ENCODE peak calls at places on chromosomes 16 and 17, in five cellular contexts. W is psoas muscle, U is fibroblast of mammary gland, J is lower lobe of right lung, S is GM12865. X is an unnamed sample.
A peak's percentile ranks its signal among the peaks of the same experiment; 100 is the strongest.

GRCh38 chr17:10640475-10640874 is 16.6 kb downstream of the MYH3 start:
- DNase-seq in W (no peak), J (no peak), U (peak; percentile 91), S (no peak), X (no peak)

GRCh38 chr17:78526231-78527025 is 50.8 kb downstream of the DNAH17 start:
- DNase-seq in J (no peak), W (no peak), S (no peak), U (no peak), X (no peak)

GRCh38 chr16:81460075-81460474 is 15.5 kb downstream of the CMIP start:
- DNase-seq in S (no peak), J (no peak), U (no peak), W (no peak), X (no peak)

GRCh38 chr17:53032861-53033271 is 789.9 kb upstream of the KIF2B start:
- DNase-seq in J (no peak), W (no peak), S (peak; percentile 0), U (peak; percentile 3), X (no peak)

GRCh38 chr17:28247671-28248556 is 71.1 kb upstream of the TMEM97 start:
- DNase-seq in J (no peak), W (no peak), U (no peak), S (no peak), X (no peak)

GRCh38 chr16:6125483-6126259 is 1028.1 kb upstream of the EEF2KMT start:
- DNase-seq in U (no peak), S (no peak), W (no peak), J (no peak), X (no peak)

GRCh38 chr17:49530118-49530517 is 35.0 kb downstream of the NGFR start:
- DNase-seq in J (no peak), U (no peak), S (no peak), W (no peak), X (no peak)

GRCh38 chr17:45920083-45920482 is 25.7 kb downstream of the MAPT start:
- DNase-seq in S (no peak), W (no peak), U (no peak), J (no peak), X (no peak)

GRCh38 chr17:57315061-57315851 is 58.9 kb downstream of the MSI2 start:
- DNase-seq in S (no peak), J (no peak), U (no peak), W (no peak), X (no peak)

GRCh38 chr17:38713456-38713855 is 8.4 kb downstream of the MLLT6 start:
- DNase-seq in U (no peak), W (no peak), S (no peak), J (no peak), X (no peak)

GRCh38 chr17:9878361-9878760 is 26.7 kb downstream of the RCVRN start:
- DNase-seq in S (no peak), U (no peak), J (no peak), W (no peak), X (no peak)

GRCh38 chr17:44968225-44969143 is at the start of gene C1QL1:
- DNase-seq in J (peak; percentile 91), S (peak; percentile 93), W (peak; percentile 95), U (peak; percentile 74), X (peak; percentile 94)

GRCh38 chr17:13079010-13079409 is 61.2 kb upstream of the ELAC2 start:
- DNase-seq in J (no peak), U (peak; percentile 32), S (no peak), W (no peak), X (no peak)

GRCh38 chr17:35467824-35468223 is 19.3 kb upstream of the SLFN13 start:
- DNase-seq in S (peak; percentile 30), W (no peak), J (no peak), U (no peak), X (no peak)

GRCh38 chr16:20844054-20844453 is 37.7 kb downstream of the REXO5 start:
- DNase-seq in U (no peak), S (no peak), J (no peak), W (no peak), X (no peak)

GRCh38 chr17:6374761-6375312 is 60.1 kb downstream of the AIPL1 start:
- DNase-seq in J (no peak), U (peak; percentile 2), W (no peak), S (no peak), X (no peak)

GRCh38 chr17:76271669-76272540 is 6.8 kb downstream of the UBALD2 start:
- DNase-seq in S (peak; percentile 98), J (peak; percentile 55), U (no peak), W (peak; percentile 74), X (peak; percentile 70)

GRCh38 chr17:27049104-27049784 is 244.7 kb upstream of the WSB1 start:
- DNase-seq in W (no peak), S (no peak), J (no peak), U (no peak), X (no peak)

GRCh38 chr17:17812211-17813054 is 24.4 kb downstream of the SREBF1 start:
- DNase-seq in W (peak; percentile 89), J (peak; percentile 85), U (peak; percentile 70), S (peak; percentile 79), X (peak; percentile 92)

GRCh38 chr17:62925267-62925836 is 40.7 kb upstream of the TANC2 start:
- DNase-seq in S (no peak), J (no peak), W (no peak), U (peak; percentile 36), X (no peak)

GRCh38 chr16:53071748-53072301 is 17.0 kb downstream of the CHD9 start:
- DNase-seq in S (peak; percentile 76), W (peak; percentile 84), U (no peak), J (peak; percentile 63), X (peak; percentile 90)

GRCh38 chr16:68363847-68364600 is 53.2 kb downstream of the PRMT7 start:
- DNase-seq in U (peak; percentile 7), S (no peak), J (no peak), W (no peak), X (no peak)

GRCh38 chr17:79951361-79952264 is 84.1 kb downstream of the TBC1D16 start:
- DNase-seq in W (peak; percentile 63), J (peak; percentile 78), U (peak; percentile 86), S (no peak), X (peak; percentile 77)

GRCh38 chr16:12100124-12100647 is 123.7 kb downstream of the SNX29 start:
- DNase-seq in U (no peak), W (no peak), S (no peak), J (peak; percentile 4), X (no peak)

GRCh38 chr17:59618894-59619312 is 792 bp upstream of the CLTC start:
- DNase-seq in J (no peak), W (no peak), S (no peak), U (no peak), X (no peak)

GRCh38 chr17:75645501-75645888 is 12.3 kb downstream of the SMIM5 start:
- DNase-seq in J (peak; percentile 82), W (no peak), S (no peak), U (no peak), X (no peak)

GRCh38 chr17:38982858-38983746 is 15.9 kb upstream of the FBXO47 start:
- DNase-seq in J (no peak), W (no peak), U (peak; percentile 81), S (peak; percentile 75), X (peak; percentile 41)

GRCh38 chr17:17416007-17416399 is 60.8 kb upstream of the MED9 start:
- DNase-seq in W (no peak), J (no peak), U (peak; percentile 88), S (peak; percentile 63), X (no peak)

GRCh38 chr17:9389116-9389515 is 186.5 kb downstream of the STX8 start:
- DNase-seq in J (no peak), S (peak; percentile 81), U (peak; percentile 92), W (no peak), X (no peak)

GRCh38 chr16:65118866-65119265 is 3.0 kb downstream of the CDH11 start:
- DNase-seq in U (no peak), W (no peak), J (no peak), S (no peak), X (peak; percentile 29)

GRCh38 chr17:2011421-2012371 is 13.4 kb downstream of the RTN4RL1 start:
- DNase-seq in J (peak; percentile 70), W (peak; percentile 64), U (peak; percentile 49), S (no peak), X (peak; percentile 72)

GRCh38 chr16:4370570-4371480 is 823 bp upstream of the VASN start:
- DNase-seq in U (peak; percentile 78), W (peak; percentile 85), J (peak; percentile 69), S (no peak), X (peak; percentile 91)

GRCh38 chr16:14119799-14120198 is 48.7 kb downstream of the MRTFB start:
- DNase-seq in U (no peak), W (no peak), S (no peak), J (no peak), X (no peak)

GRCh38 chr16:85735946-85736345 is 14.9 kb downstream of the C16orf74 start:
- DNase-seq in S (no peak), W (no peak), U (no peak), J (no peak), X (no peak)
- H3K4me3 ChIP-seq in S (no peak overlapping the region), W (no peak overlapping the region), U (no peak overlapping the region), J (no peak overlapping the region), X (no peak overlapping the region)

GRCh38 chr17:83082435-83082834 is 3.0 kb downstream of the METRNL start:
- DNase-seq in U (no peak), W (no peak), J (no peak), S (no peak), X (no peak)
- H3K4me3 ChIP-seq in U (no peak overlapping the region), W (peak overlapping the region; percentile 71), J (peak overlapping the region; percentile 72), S (no peak overlapping the region), X (no peak overlapping the region)

GRCh38 chr17:61401280-61402072 is 1.8 kb downstream of the TBX2 start:
- DNase-seq in U (no peak), S (no peak), W (no peak), J (no peak), X (no peak)

GRCh38 chr17:61400786-61401279 is 1.2 kb downstream of the TBX2 start:
- DNase-seq in U (no peak), J (no peak), W (no peak), S (no peak), X (peak; percentile 72)

GRCh38 chr17:61398721-61399130 is 917 bp upstream of the TBX2 start:
- DNase-seq in U (no peak), W (no peak), S (no peak), J (no peak), X (peak; percentile 19)

GRCh38 chr17:61399131-61400057 is at the start of gene TBX2:
- DNase-seq in J (peak; percentile 71), S (no peak), W (peak; percentile 71), U (peak; percentile 95), X (peak; percentile 87)

DNA sequence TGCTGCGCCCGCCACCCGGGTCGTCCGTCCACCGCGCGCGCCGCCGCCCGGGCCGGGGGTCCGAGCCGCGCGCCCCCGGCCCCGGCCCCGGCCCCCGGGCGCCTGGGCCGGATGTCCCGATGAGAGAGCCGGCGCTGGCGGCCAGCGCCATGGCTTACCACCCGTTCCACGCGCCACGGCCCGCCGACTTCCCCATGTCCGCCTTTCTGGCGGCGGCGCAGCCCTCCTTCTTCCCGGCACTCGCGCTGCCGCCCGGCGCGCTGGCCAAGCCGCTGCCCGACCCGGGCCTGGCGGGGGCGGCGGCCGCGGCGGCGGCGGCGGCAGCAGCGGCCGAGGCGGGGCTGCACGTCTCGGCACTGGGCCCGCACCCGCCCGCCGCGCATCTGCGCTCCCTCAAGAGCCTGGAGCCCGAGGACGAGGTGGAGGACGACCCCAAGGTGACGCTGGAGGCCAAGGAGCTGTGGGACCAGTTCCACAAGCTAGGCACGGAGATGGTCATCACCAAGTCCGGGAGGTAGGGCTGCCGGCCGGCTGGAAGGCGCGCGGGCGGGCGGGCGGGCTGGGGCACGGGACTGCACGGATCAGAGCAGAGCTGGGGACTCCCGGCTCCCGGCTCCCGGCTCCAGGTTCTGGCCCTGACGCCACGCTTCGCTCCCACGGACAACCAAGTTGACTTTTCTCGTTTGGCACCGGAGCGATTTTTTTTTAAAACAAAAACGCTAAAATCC is 579 bp downstream of the TBX2 start:
- DNase-seq in J (peak; percentile 53), S (no peak), W (no peak), U (no peak), X (peak; percentile 77)
- H3K4me3 ChIP-seq in J (peak overlapping the region; percentile 67), S (no peak overlapping the region), W (peak overlapping the region; percentile 77), U (peak overlapping the region; percentile 86), X (peak overlapping the region; percentile 84)

GRCh38 chr16:84614075-84614474 is 3.8 kb downstream of the COTL1 start:
- DNase-seq in U (peak; percentile 66), S (no peak), W (no peak), J (no peak), X (peak; percentile 23)
- H3K4me3 ChIP-seq in U (peak overlapping the region; percentile 3), S (no peak overlapping the region), W (no peak overlapping the region), J (peak overlapping the region; percentile 92), X (no peak overlapping the region)

X was measured in right cardiac atrium.